ENCODE peak calls at places on chromosomes 5 and 9, in ten cellular contexts. One of them, this sample, is unnamed. For H3K36me3, the result is how much of the 10 kb centered on the place peaks cover.

GRCh38 chr9:116687074-116687761 is at the start of gene TRIM32:
- DNase-seq in PC-3: peak
- DNase-seq in GM06990: peak
- DNase-seq in WERI-Rb-1: peak
- DNase-seq in left ventricle myocardium inferior: peak
- DNase-seq in mucosa of descending colon: peak
- DNase-seq in psoas muscle: peak
- DNase-seq in aorta: peak
- DNase-seq in MM.1S: peak
- DNase-seq in SJCRH30: peak
- DNase-seq in this sample: peak

GRCh38 chr5:154712518-154713437 is 42.4 kb upstream of the LARP1 start:
- DNase-seq in PC-3: peak
- DNase-seq in GM06990: no peak
- DNase-seq in WERI-Rb-1: no peak
- DNase-seq in left ventricle myocardium inferior: no peak
- DNase-seq in mucosa of descending colon: peak
- DNase-seq in psoas muscle: no peak
- DNase-seq in aorta: no peak
- DNase-seq in MM.1S: no peak
- DNase-seq in SJCRH30: peak
- DNase-seq in this sample: no peak

GRCh38 chr5:153496835-153497234 is 6.4 kb downstream of the GRIA1 start:
- DNase-seq in PC-3: peak
- DNase-seq in GM06990: no peak
- DNase-seq in WERI-Rb-1: peak
- DNase-seq in left ventricle myocardium inferior: no peak
- DNase-seq in mucosa of descending colon: no peak
- DNase-seq in psoas muscle: no peak
- DNase-seq in aorta: no peak
- DNase-seq in MM.1S: peak
- DNase-seq in SJCRH30: peak
- DNase-seq in this sample: no peak

GRCh38 chr5:56142620-56143431 is 90.3 kb downstream of the ANKRD55 start:
- DNase-seq in PC-3: peak
- DNase-seq in GM06990: peak
- DNase-seq in WERI-Rb-1: no peak
- DNase-seq in left ventricle myocardium inferior: no peak
- DNase-seq in mucosa of descending colon: no peak
- DNase-seq in psoas muscle: no peak
- DNase-seq in aorta: no peak
- DNase-seq in MM.1S: peak
- DNase-seq in SJCRH30: no peak
- DNase-seq in this sample: no peak

GRCh38 chr5:36573441-36573840 is 33.0 kb upstream of the SLC1A3 start:
- DNase-seq in PC-3: peak
- DNase-seq in GM06990: no peak
- DNase-seq in WERI-Rb-1: no peak
- DNase-seq in left ventricle myocardium inferior: no peak
- DNase-seq in mucosa of descending colon: no peak
- DNase-seq in psoas muscle: no peak
- DNase-seq in aorta: no peak
- DNase-seq in MM.1S: no peak
- DNase-seq in SJCRH30: peak
- DNase-seq in this sample: peak

GRCh38 chr5:111117149-111117548 is 25.0 kb downstream of the WDR36 start:
- DNase-seq in PC-3: no peak
- DNase-seq in GM06990: no peak
- DNase-seq in WERI-Rb-1: no peak
- DNase-seq in left ventricle myocardium inferior: no peak
- DNase-seq in mucosa of descending colon: no peak
- DNase-seq in psoas muscle: no peak
- DNase-seq in aorta: no peak
- DNase-seq in MM.1S: no peak
- DNase-seq in SJCRH30: no peak
- DNase-seq in this sample: no peak

GRCh38 chr9:134226221-134226930 is 62.0 kb upstream of the RNU6ATAC start:
- DNase-seq in PC-3: no peak
- DNase-seq in GM06990: no peak
- DNase-seq in WERI-Rb-1: no peak
- DNase-seq in left ventricle myocardium inferior: peak
- DNase-seq in mucosa of descending colon: peak
- DNase-seq in psoas muscle: peak
- DNase-seq in aorta: peak
- DNase-seq in MM.1S: no peak
- DNase-seq in SJCRH30: peak
- DNase-seq in this sample: no peak

GRCh38 chr9:33809506-33809905 is 7.5 kb upstream of the UBE2R2 start:
- DNase-seq in PC-3: no peak
- DNase-seq in GM06990: no peak
- DNase-seq in WERI-Rb-1: no peak
- DNase-seq in left ventricle myocardium inferior: no peak
- DNase-seq in mucosa of descending colon: no peak
- DNase-seq in psoas muscle: no peak
- DNase-seq in aorta: no peak
- DNase-seq in MM.1S: no peak
- DNase-seq in SJCRH30: no peak
- DNase-seq in this sample: no peak

DNA sequence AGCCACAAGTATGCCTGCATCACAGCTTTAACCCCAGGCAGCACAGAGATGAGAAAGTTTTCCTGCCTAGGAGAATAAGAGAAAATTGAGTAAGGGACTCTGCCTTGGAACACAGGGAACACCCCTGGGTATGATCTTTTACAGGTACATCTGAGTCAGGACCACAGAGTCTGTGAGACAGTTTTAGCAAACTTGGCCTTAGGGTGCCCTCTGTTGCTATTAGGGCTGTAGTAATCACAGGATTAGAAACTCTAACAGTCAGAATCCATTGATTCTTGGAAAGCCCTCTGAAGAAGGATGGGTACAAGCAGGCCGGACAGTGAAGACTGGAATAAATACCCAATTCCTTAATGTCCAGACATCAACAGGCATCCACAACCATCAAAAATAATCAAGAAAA is 989.5 kb upstream of the CDH9 start:
- DNase-seq in PC-3: no peak
- DNase-seq in GM06990: no peak
- DNase-seq in WERI-Rb-1: no peak
- DNase-seq in left ventricle myocardium inferior: no peak
- DNase-seq in mucosa of descending colon: no peak
- DNase-seq in psoas muscle: no peak
- DNase-seq in aorta: no peak
- DNase-seq in MM.1S: no peak
- DNase-seq in SJCRH30: no peak
- DNase-seq in this sample: no peak
- H3K4me3 ChIP-seq in PC-3: no peak
- H3K4me3 ChIP-seq in GM06990: no peak
- H3K4me3 ChIP-seq in WERI-Rb-1: no peak
- H3K4me3 ChIP-seq in left ventricle myocardium inferior: no peak
- H3K4me3 ChIP-seq in mucosa of descending colon: no peak
- H3K4me3 ChIP-seq in psoas muscle: no peak
- H3K4me3 ChIP-seq in aorta: no peak
- H3K4me3 ChIP-seq in MM.1S: no peak
- H3K4me3 ChIP-seq in SJCRH30: no peak
- H3K4me3 ChIP-seq in this sample: no peak

DNA sequence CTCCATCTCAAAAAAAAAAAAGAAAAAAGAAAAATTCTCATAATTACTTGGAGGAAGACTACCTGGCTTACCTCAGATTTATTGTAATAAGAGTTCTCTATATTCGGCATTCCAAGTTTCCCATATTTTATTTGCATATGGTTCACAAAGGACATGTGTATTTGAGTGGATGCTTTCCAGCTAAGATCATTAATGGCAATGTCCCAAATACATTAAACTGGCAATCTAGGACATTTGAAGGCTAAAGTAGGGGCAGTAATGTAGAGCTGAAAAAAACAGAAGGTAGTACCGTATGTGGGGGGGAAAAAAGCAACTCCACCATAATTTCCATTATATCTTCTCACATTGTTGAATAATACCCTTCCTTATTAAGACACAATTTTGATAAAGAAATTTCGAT is 4.9 kb downstream of the TUT7 start:
- DNase-seq in PC-3: peak
- DNase-seq in GM06990: no peak
- DNase-seq in WERI-Rb-1: no peak
- DNase-seq in left ventricle myocardium inferior: no peak
- DNase-seq in mucosa of descending colon: no peak
- DNase-seq in psoas muscle: no peak
- DNase-seq in aorta: no peak
- DNase-seq in MM.1S: no peak
- DNase-seq in SJCRH30: no peak
- DNase-seq in this sample: no peak
- H3K36me3 ChIP-seq in PC-3: under half
- H3K36me3 ChIP-seq in GM06990: under half
- H3K36me3 ChIP-seq in WERI-Rb-1: under half
- H3K36me3 ChIP-seq in left ventricle myocardium inferior: under half
- H3K36me3 ChIP-seq in mucosa of descending colon: under half
- H3K36me3 ChIP-seq in psoas muscle: under half
- H3K36me3 ChIP-seq in aorta: under half
- H3K36me3 ChIP-seq in MM.1S: under half
- H3K36me3 ChIP-seq in SJCRH30: under half
- H3K36me3 ChIP-seq in this sample: under half

DNA sequence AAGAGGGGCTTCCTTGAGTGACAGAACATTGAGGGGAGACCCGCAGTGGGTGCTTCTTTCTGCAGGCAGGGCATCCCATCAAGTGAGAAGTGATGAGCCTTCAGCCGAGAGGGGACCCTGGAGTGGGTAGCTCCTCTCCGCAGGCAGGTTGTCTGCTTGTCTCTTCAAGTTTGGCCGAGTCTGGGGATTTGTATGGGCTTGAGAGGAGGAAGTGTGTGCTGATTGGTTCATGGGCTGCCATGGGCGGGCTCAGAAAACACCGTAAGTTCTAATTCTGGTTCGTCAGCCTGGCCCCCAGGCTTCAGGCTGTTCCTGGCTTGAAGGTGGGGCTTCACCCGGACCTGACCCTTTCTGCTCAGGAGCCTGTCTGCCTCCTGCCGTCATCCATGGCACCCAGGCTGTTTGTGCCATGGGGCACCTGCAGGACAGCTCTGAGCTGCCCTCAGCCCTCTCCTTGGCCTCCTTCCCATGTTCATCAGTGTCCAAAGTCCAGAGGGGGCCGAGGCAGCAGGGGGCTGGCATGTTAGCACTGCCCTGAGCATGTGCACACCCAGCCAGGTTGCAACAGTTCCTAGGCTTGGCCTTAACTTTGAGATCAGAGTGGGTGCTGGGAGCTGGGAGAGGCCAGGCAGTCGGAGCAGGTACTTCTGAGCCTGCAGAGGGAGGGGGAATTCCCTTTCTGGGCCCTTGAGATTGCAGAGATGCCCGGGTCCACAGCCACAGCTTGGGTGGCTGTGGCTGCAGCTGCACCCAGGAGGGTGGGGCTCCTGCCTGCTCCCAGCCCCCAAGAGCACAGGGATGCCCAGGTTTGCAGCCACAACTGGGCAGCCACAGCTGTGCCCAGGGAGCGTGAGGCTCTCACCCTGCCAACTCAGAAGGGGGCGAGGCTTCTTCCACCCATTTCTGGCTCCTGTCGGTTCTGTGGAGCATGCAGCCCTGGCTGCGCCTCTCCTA is 13.5 kb upstream of the DHFR start:
- DNase-seq in PC-3: no peak
- DNase-seq in GM06990: no peak
- DNase-seq in WERI-Rb-1: no peak
- DNase-seq in left ventricle myocardium inferior: no peak
- DNase-seq in mucosa of descending colon: no peak
- DNase-seq in psoas muscle: no peak
- DNase-seq in aorta: no peak
- DNase-seq in MM.1S: peak
- DNase-seq in SJCRH30: no peak
- DNase-seq in this sample: no peak
- H3K4me3 ChIP-seq in PC-3: no peak
- H3K4me3 ChIP-seq in GM06990: peak
- H3K4me3 ChIP-seq in WERI-Rb-1: no peak
- H3K4me3 ChIP-seq in left ventricle myocardium inferior: peak
- H3K4me3 ChIP-seq in mucosa of descending colon: no peak
- H3K4me3 ChIP-seq in psoas muscle: no peak
- H3K4me3 ChIP-seq in aorta: no peak
- H3K4me3 ChIP-seq in MM.1S: no peak
- H3K4me3 ChIP-seq in SJCRH30: no peak
- H3K4me3 ChIP-seq in this sample: no peak

GRCh38 chr5:150398432-150399157 is 14.1 kb downstream of the CD74 start:
- DNase-seq in PC-3: no peak
- DNase-seq in GM06990: peak
- DNase-seq in WERI-Rb-1: no peak
- DNase-seq in left ventricle myocardium inferior: no peak
- DNase-seq in mucosa of descending colon: no peak
- DNase-seq in psoas muscle: no peak
- DNase-seq in aorta: no peak
- DNase-seq in MM.1S: peak
- DNase-seq in SJCRH30: peak
- DNase-seq in this sample: no peak

GRCh38 chr5:150397749-150398431 is 14.8 kb downstream of the CD74 start:
- DNase-seq in PC-3: no peak
- DNase-seq in GM06990: no peak
- DNase-seq in WERI-Rb-1: no peak
- DNase-seq in left ventricle myocardium inferior: no peak
- DNase-seq in mucosa of descending colon: no peak
- DNase-seq in psoas muscle: no peak
- DNase-seq in aorta: no peak
- DNase-seq in MM.1S: no peak
- DNase-seq in SJCRH30: no peak
- DNase-seq in this sample: no peak

GRCh38 chr5:150400327-150401075 is 12.2 kb downstream of the CD74 start:
- DNase-seq in PC-3: no peak
- DNase-seq in GM06990: peak
- DNase-seq in WERI-Rb-1: no peak
- DNase-seq in left ventricle myocardium inferior: no peak
- DNase-seq in mucosa of descending colon: no peak
- DNase-seq in psoas muscle: no peak
- DNase-seq in aorta: no peak
- DNase-seq in MM.1S: no peak
- DNase-seq in SJCRH30: no peak
- DNase-seq in this sample: no peak

GRCh38 chr5:150400020-150400326 is 12.7 kb downstream of the CD74 start:
- DNase-seq in PC-3: no peak
- DNase-seq in GM06990: no peak
- DNase-seq in WERI-Rb-1: no peak
- DNase-seq in left ventricle myocardium inferior: no peak
- DNase-seq in mucosa of descending colon: no peak
- DNase-seq in psoas muscle: no peak
- DNase-seq in aorta: no peak
- DNase-seq in MM.1S: no peak
- DNase-seq in SJCRH30: no peak
- DNase-seq in this sample: no peak

DNA sequence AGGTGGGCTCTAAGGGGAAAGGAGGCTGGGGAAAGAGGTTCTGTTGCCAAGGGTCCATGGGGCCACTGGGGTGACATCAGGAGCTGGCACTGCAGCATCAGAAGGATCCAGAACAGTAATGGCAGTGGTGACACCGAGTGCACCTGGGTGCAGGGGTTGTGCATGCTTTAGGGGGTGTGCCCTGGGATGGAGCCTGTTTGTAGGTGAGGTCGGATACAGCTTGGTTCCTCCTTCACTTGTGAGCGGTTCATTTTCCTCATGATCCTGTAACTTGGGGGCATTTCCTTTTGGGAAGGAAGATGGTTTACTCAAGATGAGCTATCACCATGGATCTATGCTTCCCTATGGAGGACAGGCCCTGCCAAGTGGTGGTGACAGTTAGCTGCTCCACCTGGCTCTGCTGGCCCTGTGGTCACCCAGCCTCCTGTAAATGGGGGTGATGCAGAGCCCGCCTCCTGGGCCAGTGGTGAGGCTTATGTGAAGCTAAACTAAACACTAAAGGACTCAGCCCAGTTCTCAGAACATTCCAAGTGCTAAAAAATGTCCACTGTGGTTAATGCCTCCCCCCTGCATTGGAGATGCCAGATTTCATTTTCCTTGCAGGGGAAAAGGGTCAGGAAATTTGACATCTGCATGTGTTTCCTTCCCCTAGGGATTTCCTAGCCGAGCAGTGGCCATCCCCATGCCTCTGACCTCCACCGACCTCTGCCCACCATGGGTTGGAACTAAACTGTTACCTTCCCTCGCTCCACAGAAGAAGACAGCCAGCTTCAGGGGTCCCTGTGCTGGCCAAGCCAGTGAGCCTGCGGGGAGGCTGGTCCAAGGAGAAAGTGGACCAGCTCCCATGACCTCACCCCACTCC is 13.3 kb downstream of the CD74 start:
- DNase-seq in PC-3: no peak
- DNase-seq in GM06990: peak
- DNase-seq in WERI-Rb-1: no peak
- DNase-seq in left ventricle myocardium inferior: no peak
- DNase-seq in mucosa of descending colon: no peak
- DNase-seq in psoas muscle: no peak
- DNase-seq in aorta: no peak
- DNase-seq in MM.1S: no peak
- DNase-seq in SJCRH30: no peak
- DNase-seq in this sample: no peak
- H3K36me3 ChIP-seq in PC-3: under half
- H3K36me3 ChIP-seq in GM06990: half or more
- H3K36me3 ChIP-seq in WERI-Rb-1: half or more
- H3K36me3 ChIP-seq in left ventricle myocardium inferior: half or more
- H3K36me3 ChIP-seq in mucosa of descending colon: under half
- H3K36me3 ChIP-seq in psoas muscle: under half
- H3K36me3 ChIP-seq in aorta: under half
- H3K36me3 ChIP-seq in MM.1S: under half
- H3K36me3 ChIP-seq in SJCRH30: under half
- H3K36me3 ChIP-seq in this sample: half or more